ENCODE peak calls at places on chromosome 10, in five cellular contexts. E is body of pancreas; K is upper lobe of right lung; O is cardiac muscle cell; I is CD8-positive, alpha-beta T cell. X is an unnamed sample.

GRCh38 chr10:102604379-102604960 is 39.8 kb upstream of the TRIM8 start:
- DNase-seq in O (no peak), E (no peak), I (no peak), K (no peak), X (no peak)

GRCh38 chr10:58081353-58081752 is 186.3 kb downstream of the IPMK start:
- DNase-seq in E (no peak), O (no peak), K (no peak), I (no peak), X (no peak)

GRCh38 chr10:3616880-3617279 is 168.1 kb downstream of the KLF6 start:
- DNase-seq in O (no peak), E (no peak), K (no peak), I (no peak), X (no peak)

GRCh38 chr10:113665352-113665751 is 1.5 kb upstream of the NRAP start:
- DNase-seq in K (no peak), E (no peak), O (no peak), I (no peak), X (no peak)

GRCh38 chr10:117860823-117861222 is 185.9 kb downstream of the RAB11FIP2 start:
- DNase-seq in E (no peak), I (no peak), K (no peak), O (no peak), X (no peak)

GRCh38 chr10:5547934-5548660 is 23.3 kb downstream of the CALML3 start:
- DNase-seq in E (peak; percentile 47), K (peak; percentile 80), O (no peak), I (no peak), X (no peak)

GRCh38 chr10:84424731-84425165 is 96.4 kb downstream of the CCSER2 start:
- DNase-seq in O (peak; percentile 70), K (peak; percentile 79), E (peak; percentile 81), I (no peak), X (peak; percentile 92)

GRCh38 chr10:72692897-72693598 is 1.1 kb downstream of the MCU start:
- DNase-seq in O (peak; percentile 19), E (no peak), I (no peak), K (no peak), X (no peak)

GRCh38 chr10:16626697-16627096 is 105.0 kb upstream of the C1QL3 start:
- DNase-seq in I (no peak), O (no peak), K (no peak), E (no peak), X (no peak)

GRCh38 chr10:50830066-50830465 is 55.4 kb downstream of the A1CF start:
- DNase-seq in E (no peak), K (no peak), O (no peak), I (no peak), X (no peak)

GRCh38 chr10:114753126-114753525 is 68.5 kb upstream of the FHIP2A start:
- DNase-seq in I (no peak), E (no peak), K (no peak), O (no peak), X (no peak)

GRCh38 chr10:62306663-62307062 is 38.0 kb upstream of the RTKN2 start:
- DNase-seq in E (no peak), I (no peak), O (peak; percentile 1), K (no peak), X (peak; percentile 11)

GRCh38 chr10:17375936-17376584 is 78.3 kb downstream of the ST8SIA6 start:
- DNase-seq in O (peak; percentile 1), K (no peak), E (no peak), I (no peak), X (no peak)

GRCh38 chr10:986137-986825 is 2.0 kb upstream of the GTPBP4 start:
- DNase-seq in K (peak; percentile 84), I (no peak), O (no peak), E (peak; percentile 44), X (peak; percentile 91)

GRCh38 chr10:11454958-11455566 is 156.4 kb downstream of the USP6NL start:
- DNase-seq in E (no peak), K (no peak), I (no peak), O (no peak), X (no peak)

GRCh38 chr10:114313866-114314265 is 74.8 kb downstream of the VWA2 start:
- DNase-seq in K (no peak), O (no peak), E (no peak), I (no peak), X (no peak)

GRCh38 chr10:987635-987905 is 664 bp upstream of the GTPBP4 start:
- DNase-seq in K (no peak), E (no peak), O (peak; percentile 55), I (no peak), X (no peak)

GRCh38 chr10:34730726-34731125 is 84.4 kb downstream of the PARD3 start:
- DNase-seq in E (no peak), I (no peak), K (no peak), O (no peak), X (no peak)

GRCh38 chr10:99777918-99778716 is 4.3 kb upstream of the ABCC2 start:
- DNase-seq in I (no peak), E (no peak), O (no peak), K (no peak), X (no peak)

GRCh38 chr10:110326351-110327032 is 21.8 kb upstream of the SMNDC1 start:
- DNase-seq in E (no peak), O (no peak), I (no peak), K (no peak), X (no peak)

GRCh38 chr10:71964669-71965515 is 697 bp downstream of the CHST3 start:
- DNase-seq in E (peak; percentile 51), K (no peak), I (no peak), O (peak; percentile 46), X (no peak)

GRCh38 chr10:127919418-127920191 is 12.7 kb downstream of the PTPRE start:
- DNase-seq in K (no peak), I (no peak), O (no peak), E (no peak), X (no peak)

GRCh38 chr10:114697061-114697598 is 39.1 kb upstream of the ABLIM1 start:
- DNase-seq in O (no peak), E (no peak), I (no peak), K (peak; percentile 85), X (peak; percentile 84)

GRCh38 chr10:77965294-77965693 is 38.7 kb upstream of the DLG5 start:
- DNase-seq in K (no peak), I (no peak), O (no peak), E (no peak), X (no peak)

GRCh38 chr10:114405011-114405350 is 679 bp upstream of the AFAP1L2 start:
- DNase-seq in E (peak; percentile 18), I (no peak), O (no peak), K (no peak), X (no peak)

GRCh38 chr10:62108768-62109430 is 159.7 kb downstream of the RTKN2 start:
- DNase-seq in K (no peak), O (no peak), E (no peak), I (no peak), X (no peak)

GRCh38 chr10:107163904-107164861 is at the start of gene SORCS1:
- DNase-seq in E (peak; percentile 26), O (peak; percentile 85), K (peak; percentile 68), I (no peak), X (peak; percentile 88)

GRCh38 chr10:122162566-122163181 is 108.4 kb upstream of the BTBD16 start:
- DNase-seq in E (no peak), I (no peak), K (peak; percentile 63), O (no peak), X (peak; percentile 63)
- H3K4me3 ChIP-seq in E (no peak overlapping the region), I (no peak overlapping the region), K (peak overlapping the region; percentile 30), O (peak overlapping the region; percentile 39), X (peak overlapping the region; percentile 34)

GRCh38 chr10:103680869-103681236 is 174.5 kb downstream of the SH3PXD2A start:
- DNase-seq in E (no peak), I (no peak), K (no peak), O (no peak), X (no peak)

GRCh38 chr10:103678104-103678526 is 177.3 kb downstream of the SH3PXD2A start:
- DNase-seq in E (peak; percentile 79), O (no peak), I (peak; percentile 66), K (no peak), X (peak; percentile 65)

GRCh38 chr10:103676851-103677417 is 178.4 kb downstream of the SH3PXD2A start:
- DNase-seq in O (no peak), E (peak; percentile 52), K (no peak), I (no peak), X (peak; percentile 30)

GRCh38 chr10:103677486-103677885 is 177.9 kb downstream of the SH3PXD2A start:
- DNase-seq in E (no peak), I (no peak), K (no peak), O (no peak), X (no peak)

GRCh38 chr10:103679096-103679790 is 176.1 kb downstream of the SH3PXD2A start:
- DNase-seq in K (no peak), E (no peak), I (no peak), O (no peak), X (no peak)
- H3K27ac ChIP-seq in K (peak overlapping the region; percentile 76), E (no peak overlapping the region), I (peak overlapping the region; percentile 45), O (no peak overlapping the region), X (no peak overlapping the region)

DNA sequence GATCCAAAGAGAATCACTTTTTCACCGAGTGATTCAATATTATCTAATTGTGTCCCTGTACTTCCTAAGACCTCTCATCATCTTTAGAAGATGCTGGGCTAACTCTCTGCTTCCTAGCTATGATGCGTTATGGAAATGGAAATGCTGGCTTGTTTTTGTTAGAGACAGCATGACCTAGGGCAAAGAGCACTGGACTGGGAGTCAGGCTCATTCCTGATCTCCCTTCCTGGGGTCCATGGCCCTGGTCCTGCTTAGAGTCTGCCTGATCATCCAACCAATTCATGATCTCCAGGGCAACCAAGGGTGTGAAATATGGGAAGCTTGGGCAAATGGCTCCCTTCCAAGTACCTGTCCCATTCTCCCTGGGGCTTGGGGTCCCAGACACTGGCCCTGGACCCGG is 136.4 kb downstream of the RGS10 start:
- DNase-seq in E (no peak), I (no peak), K (no peak), O (no peak), X (no peak)
- H3K4me1 ChIP-seq in E (no peaks in the 10 kb centered on the region), I (no peaks in the 10 kb centered on the region), K (peaks cover 53% of the 10 kb centered on the region), O (no peaks in the 10 kb centered on the region), X (peaks cover 58% of the 10 kb centered on the region)

DNA sequence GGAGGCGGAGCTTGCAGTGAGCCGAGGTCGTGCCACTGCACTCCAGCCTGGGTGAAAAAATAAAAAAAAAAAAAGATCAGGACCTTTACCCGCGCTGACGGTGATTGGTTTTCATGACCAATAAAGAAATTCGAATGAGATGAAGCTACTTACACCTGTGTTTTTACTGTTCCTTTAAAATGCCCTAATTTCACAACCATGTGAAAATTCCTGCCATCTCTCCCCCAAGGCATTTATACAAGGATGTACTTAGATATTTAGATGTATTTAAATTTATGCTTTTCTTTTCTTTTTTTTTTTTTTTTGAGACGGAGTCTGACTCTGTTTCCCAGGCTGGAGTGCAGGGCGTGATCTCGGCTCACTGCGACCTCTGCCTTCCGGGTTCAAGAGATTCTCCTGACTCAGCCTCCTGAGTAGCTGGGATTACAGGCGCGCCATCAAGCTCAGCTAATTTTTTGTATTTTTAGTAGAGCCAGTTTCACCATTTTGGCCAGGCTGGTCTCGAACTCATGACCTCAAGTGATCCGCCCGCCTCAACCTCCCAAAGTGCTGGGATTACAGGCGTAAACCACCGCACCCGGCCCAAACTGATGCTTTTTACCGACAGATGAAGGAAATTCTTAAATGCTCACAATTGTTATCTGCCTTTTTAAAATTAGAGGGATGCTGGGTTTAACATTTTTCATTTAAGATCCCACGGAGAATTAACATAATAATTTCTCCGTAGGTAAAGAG is 3.1 kb upstream of the PHYH start:
- DNase-seq in E (no peak), O (no peak), K (no peak), I (no peak), X (no peak)
- H3K4me3 ChIP-seq in E (no peak overlapping the region), O (no peak overlapping the region), K (peak overlapping the region; percentile 63), I (peak overlapping the region; percentile 95), X (peak overlapping the region; percentile 46)

X was measured in upper lobe of left lung.